ENCODE peak calls at places on chromosomes 3 and 15, in seven cellular contexts. L is IMR-90; U is NCI-H510A treated with DMSO at 0.1 percent for 48 hours; X is HFFc6; V is MM.1S; A is NCI-H748 treated with DMSO at 0.1 percent for 48 hours; K is activated CD8-positive, alpha-beta memory T cell treated with anti-CD3 and anti-CD28 coated beads for 1 hour. D is an unnamed sample.

GRCh38 chr15:55289011-55289572 is 521 bp downstream of the RAB27A start:
- DNase-seq in L (peak), A (peak), V (peak), U (peak), K (no peak), X (no peak), D (no peak)

GRCh38 chr3:156834962-156835535 is 8.9 kb downstream of the LEKR1 start:
- DNase-seq in K (no peak), V (peak), U (no peak), A (no peak), X (no peak), L (no peak), D (no peak)

GRCh38 chr3:52434491-52435115 is 10.3 kb downstream of the SEMA3G start:
- DNase-seq in X (no peak), V (no peak), A (no peak), L (no peak), K (no peak), U (no peak), D (no peak)

GRCh38 chr15:84934942-84935729 is 46.5 kb upstream of the PDE8A start:
- DNase-seq in V (no peak), L (no peak), K (no peak), U (peak), A (no peak), X (no peak), D (no peak)

GRCh38 chr15:68674975-68675374 is 96.2 kb downstream of the CORO2B start:
- DNase-seq in K (no peak), V (peak), A (no peak), L (peak), X (no peak), U (no peak), D (no peak)

GRCh38 chr15:57580866-57581265 is 10.8 kb upstream of the MYZAP start:
- DNase-seq in A (no peak), L (no peak), U (no peak), X (no peak), V (no peak), K (no peak), D (no peak)

GRCh38 chr3:149368850-149369497 is 8.5 kb downstream of the TM4SF1 start:
- DNase-seq in U (peak), L (no peak), K (no peak), V (no peak), X (no peak), A (peak), D (no peak)

GRCh38 chr3:14435175-14436011 is 33.0 kb downstream of the SLC6A6 start:
- DNase-seq in K (no peak), A (no peak), V (peak), L (no peak), U (no peak), X (no peak), D (no peak)

GRCh38 chr3:110485389-110485788 is 586.2 kb upstream of the NECTIN3 start:
- DNase-seq in X (no peak), L (no peak), A (no peak), U (no peak), V (no peak), K (no peak), D (no peak)

GRCh38 chr3:45700570-45701073 is 11.4 kb downstream of the SACM1L start:
- DNase-seq in K (no peak), A (no peak), L (no peak), U (no peak), V (no peak), X (no peak), D (no peak)